ENCODE peak calls at places on chromosomes 13 and 19, in six cellular contexts. One of them, this sample, is unnamed.

GRCh38 chr13:114005206-114005720 is 31.4 kb upstream of the C13orf46 start:
- DNase-seq in nephron progenitor cell: no peak
- DNase-seq in activated CD8-positive, alpha-beta memory T cell treated with anti-CD3 and anti-CD28 coated beads, Interleukin-2, amount 50 U/mL, for 48 hours: no peak
- DNase-seq in memory B cell: no peak
- DNase-seq in epithelial cell of esophagus: no peak
- DNase-seq in endodermal cell: no peak
- DNase-seq in this sample: peak

GRCh38 chr13:41178040-41178439 is 16.3 kb downstream of the KBTBD7 start:
- DNase-seq in activated CD8-positive, alpha-beta memory T cell treated with anti-CD3 and anti-CD28 coated beads, Interleukin-2, amount 50 U/mL, for 48 hours: no peak
- DNase-seq in memory B cell: no peak
- DNase-seq in nephron progenitor cell: no peak
- DNase-seq in epithelial cell of esophagus: peak
- DNase-seq in endodermal cell: no peak
- DNase-seq in this sample: no peak

GRCh38 chr13:85864963-85865530 is 65.8 kb upstream of the SLITRK6 start:
- DNase-seq in activated CD8-positive, alpha-beta memory T cell treated with anti-CD3 and anti-CD28 coated beads, Interleukin-2, amount 50 U/mL, for 48 hours: no peak
- DNase-seq in nephron progenitor cell: no peak
- DNase-seq in epithelial cell of esophagus: peak
- DNase-seq in memory B cell: no peak
- DNase-seq in endodermal cell: peak
- DNase-seq in this sample: no peak

GRCh38 chr13:67390462-67391093 is 160.4 kb upstream of the PCDH9 start:
- DNase-seq in endodermal cell: no peak
- DNase-seq in activated CD8-positive, alpha-beta memory T cell treated with anti-CD3 and anti-CD28 coated beads, Interleukin-2, amount 50 U/mL, for 48 hours: no peak
- DNase-seq in memory B cell: no peak
- DNase-seq in nephron progenitor cell: no peak
- DNase-seq in epithelial cell of esophagus: peak
- DNase-seq in this sample: no peak

GRCh38 chr19:18203408-18203862 is 407 bp downstream of the RAB3A start:
- DNase-seq in endodermal cell: no peak
- DNase-seq in memory B cell: no peak
- DNase-seq in epithelial cell of esophagus: no peak
- DNase-seq in nephron progenitor cell: no peak
- DNase-seq in activated CD8-positive, alpha-beta memory T cell treated with anti-CD3 and anti-CD28 coated beads, Interleukin-2, amount 50 U/mL, for 48 hours: no peak
- DNase-seq in this sample: no peak

GRCh38 chr13:102768914-102769313 is 4.7 kb downstream of the TEX30 start:
- DNase-seq in endodermal cell: no peak
- DNase-seq in activated CD8-positive, alpha-beta memory T cell treated with anti-CD3 and anti-CD28 coated beads, Interleukin-2, amount 50 U/mL, for 48 hours: no peak
- DNase-seq in nephron progenitor cell: no peak
- DNase-seq in memory B cell: no peak
- DNase-seq in epithelial cell of esophagus: no peak
- DNase-seq in this sample: no peak

GRCh38 chr13:46297338-46297737 is 85.6 kb downstream of the LRRC63 start:
- DNase-seq in epithelial cell of esophagus: no peak
- DNase-seq in endodermal cell: no peak
- DNase-seq in nephron progenitor cell: no peak
- DNase-seq in activated CD8-positive, alpha-beta memory T cell treated with anti-CD3 and anti-CD28 coated beads, Interleukin-2, amount 50 U/mL, for 48 hours: no peak
- DNase-seq in memory B cell: no peak
- DNase-seq in this sample: no peak

GRCh38 chr13:77544365-77544764 is 8.9 kb downstream of the SCEL start:
- DNase-seq in nephron progenitor cell: no peak
- DNase-seq in activated CD8-positive, alpha-beta memory T cell treated with anti-CD3 and anti-CD28 coated beads, Interleukin-2, amount 50 U/mL, for 48 hours: no peak
- DNase-seq in memory B cell: no peak
- DNase-seq in epithelial cell of esophagus: peak
- DNase-seq in endodermal cell: no peak
- DNase-seq in this sample: no peak

GRCh38 chr19:3249408-3249807 is 24.9 kb downstream of the CELF5 start:
- DNase-seq in endodermal cell: peak
- DNase-seq in nephron progenitor cell: no peak
- DNase-seq in epithelial cell of esophagus: no peak
- DNase-seq in memory B cell: no peak
- DNase-seq in activated CD8-positive, alpha-beta memory T cell treated with anti-CD3 and anti-CD28 coated beads, Interleukin-2, amount 50 U/mL, for 48 hours: no peak
- DNase-seq in this sample: peak